ENCODE peak calls at places on chromosomes 13 and 19, in seven cellular contexts. R is RCC 7860; J is AML-193; A is CD8-positive, alpha-beta T cell; T is AG20443; Y is caudate nucleus; V is amygdala. E is an unnamed sample.

GRCh38 chr19:3041302-3041701 is 12.2 kb upstream of the TLE2 start:
- DNase-seq in T (no peak), A (no peak), R (no peak), Y (no peak), J (no peak), V (no peak), E (no peak)

GRCh38 chr19:45526143-45526542 is 18.9 kb downstream of the VASP start:
- DNase-seq in J (no peak), Y (peak), V (peak), R (no peak), A (no peak), T (peak), E (peak)

GRCh38 chr13:111282425-111282824 is 38.0 kb upstream of the TEX29 start:
- DNase-seq in A (no peak), T (no peak), J (no peak), Y (no peak), V (no peak), R (no peak), E (no peak)

GRCh38 chr19:50912727-50913716 is 1.8 kb upstream of the KLK4 start:
- DNase-seq in T (no peak), V (no peak), Y (no peak), J (no peak), R (no peak), A (no peak), E (peak)

GRCh38 chr19:38977445-38978314 is 2.1 kb upstream of the FBXO17 start:
- DNase-seq in R (peak), T (no peak), J (no peak), Y (no peak), A (no peak), V (no peak), E (peak)

GRCh38 chr19:14449321-14449720 is 16.2 kb downstream of the PKN1 start:
- DNase-seq in J (no peak), A (no peak), V (no peak), Y (no peak), T (no peak), R (peak), E (no peak)

GRCh38 chr13:48437381-48437780 is 24.5 kb upstream of the LPAR6 start:
- DNase-seq in V (no peak), A (no peak), J (no peak), Y (no peak), R (no peak), T (peak), E (no peak)

GRCh38 chr19:19900124-19900523 is 622 bp upstream of the ZNF93 start:
- DNase-seq in T (peak), A (no peak), V (no peak), J (no peak), Y (no peak), R (peak), E (peak)

GRCh38 chr13:38763446-38764381 is 76.8 kb downstream of the FREM2 start:
- DNase-seq in J (peak), V (peak), A (no peak), T (peak), R (no peak), Y (no peak), E (peak)

GRCh38 chr13:113361406-113361805 is 2.5 kb downstream of the GRTP1 start:
- DNase-seq in T (no peak), J (no peak), V (no peak), R (no peak), Y (no peak), A (no peak), E (no peak)

GRCh38 chr13:104773775-104774174 is 1707.6 kb upstream of the SLC10A2 start:
- DNase-seq in Y (no peak), J (peak), R (peak), T (peak), A (no peak), V (no peak), E (no peak)

GRCh38 chr13:51322826-51323225 is 16.7 kb upstream of the SERPINE3 start:
- DNase-seq in A (no peak), R (no peak), V (no peak), Y (no peak), T (no peak), J (no peak), E (no peak)

GRCh38 chr19:44847144-44848035 is 1.3 kb downstream of the NECTIN2 start:
- DNase-seq in A (no peak), T (peak), V (no peak), R (no peak), J (no peak), Y (no peak), E (peak)

GRCh38 chr19:38736413-38737280 is 7.6 kb downstream of the CAPN12 start:
- DNase-seq in R (no peak), V (no peak), J (no peak), Y (no peak), A (peak), T (peak), E (peak)

GRCh38 chr19:3712663-3713531 is 4.7 kb downstream of the TJP3 start:
- DNase-seq in T (no peak), A (no peak), Y (no peak), V (no peak), J (no peak), R (no peak), E (no peak)

GRCh38 chr13:57123660-57124059 is 17.1 kb upstream of the PRR20A start:
- DNase-seq in Y (no peak), A (no peak), J (no peak), V (no peak), T (no peak), R (no peak), E (no peak)

GRCh38 chr13:39682788-39683187 is 27.3 kb downstream of the COG6 start:
- DNase-seq in Y (no peak), A (no peak), J (no peak), R (no peak), T (no peak), V (no peak), E (no peak)

GRCh38 chr13:93460005-93460404 is 233.4 kb downstream of the GPC6 start:
- DNase-seq in J (no peak), V (no peak), T (no peak), R (no peak), A (no peak), Y (no peak), E (no peak)

GRCh38 chr19:1512671-1513491 is at the start of gene ADAMTSL5:
- DNase-seq in R (peak), V (no peak), J (peak), Y (no peak), A (no peak), T (peak), E (peak)

GRCh38 chr13:75637101-75637774 is 1.1 kb downstream of the LMO7 start:
- DNase-seq in T (peak), Y (no peak), J (no peak), R (no peak), A (no peak), V (no peak), E (no peak)

GRCh38 chr19:35767288-35768081 is 7.9 kb upstream of the ARHGAP33 start:
- DNase-seq in R (no peak), A (no peak), Y (no peak), T (peak), V (no peak), J (no peak), E (peak)

E was measured in islet precursor cell.